ENCODE peak calls at places on chromosomes 4 and X, in seven cellular contexts. T is HTR-8/SVneo; Y is M059J; S is activated CD4-positive, alpha-beta T cell treated with anti-CD3 and anti-CD28 coated beads for 48 hours; I is ascending aorta; G is stimulated activated CD4-positive, alpha-beta T cell treated with anti-CD3 and anti-CD28 coated beads, Interleukin-15, amount 100 ng/mL, for 1 hour; F is small intestine. P is an unnamed sample.

GRCh38 chrX:49042581-49043219 is 457 bp downstream of the TFE3 start:
- DNase-seq in Y (peak), G (no peak), I (no peak), T (no peak), F (no peak), S (no peak), P (no peak)

GRCh38 chr4:121822796-121823504 is 733 bp downstream of the CCNA2 start:
- DNase-seq in F (peak), G (no peak), S (peak), I (no peak), T (peak), Y (peak), P (no peak)

GRCh38 chr4:156838761-156839160 is 132.8 kb downstream of the PDGFC start:
- DNase-seq in T (no peak), I (no peak), S (no peak), G (no peak), Y (peak), F (no peak), P (no peak)

GRCh38 chr4:110586137-110586850 is 36.6 kb downstream of the PITX2 start:
- DNase-seq in S (no peak), Y (peak), I (no peak), T (peak), G (no peak), F (peak), P (no peak)

GRCh38 chr4:145340071-145340695 is 141.5 kb upstream of the SMAD1 start:
- DNase-seq in I (no peak), T (no peak), G (no peak), F (no peak), Y (no peak), S (no peak), P (no peak)

GRCh38 chrX:22278375-22278774 is 5.7 kb downstream of the CBLL2 start:
- DNase-seq in T (peak), I (no peak), F (no peak), G (no peak), S (no peak), Y (no peak), P (no peak)

GRCh38 chrX:57573754-57574153 is 18.1 kb upstream of the ZXDB start:
- DNase-seq in T (no peak), G (no peak), I (no peak), F (peak), S (peak), Y (peak), P (no peak)

GRCh38 chr4:2716236-2716635 is 39.9 kb downstream of the TNIP2 start:
- DNase-seq in S (no peak), G (no peak), I (no peak), F (no peak), T (no peak), Y (no peak), P (no peak)

GRCh38 chr4:83267121-83267834 is 17.3 kb downstream of the COQ2 start:
- DNase-seq in Y (peak), T (no peak), S (no peak), G (no peak), I (no peak), F (no peak), P (no peak)

GRCh38 chr4:1297023-1297395 is 7.3 kb downstream of the MAEA start:
- DNase-seq in F (no peak), S (no peak), Y (no peak), G (no peak), I (no peak), T (no peak), P (no peak)

GRCh38 chr4:113745724-113746123 is 15.8 kb downstream of the CAMK2D start:
- DNase-seq in F (no peak), T (no peak), Y (no peak), S (no peak), I (no peak), G (no peak), P (no peak)

GRCh38 chr4:24473309-24473721 is 111.0 kb downstream of the DHX15 start:
- DNase-seq in T (peak), F (no peak), Y (peak), I (no peak), S (no peak), G (no peak), P (no peak)

GRCh38 chrX:66633541-66633940 is 5.3 kb downstream of the EDA2R start:
- DNase-seq in I (no peak), F (no peak), S (no peak), Y (no peak), T (no peak), G (no peak), P (no peak)

GRCh38 chrX:44962944-44963343 is 90.0 kb downstream of the KDM6A start:
- DNase-seq in F (no peak), G (no peak), I (no peak), Y (no peak), S (no peak), T (no peak), P (no peak)

GRCh38 chrX:150207733-150208132 is 155.4 kb upstream of the MAMLD1 start:
- DNase-seq in S (no peak), G (no peak), T (no peak), F (no peak), I (no peak), Y (no peak), P (no peak)

GRCh38 chr4:153555730-153556440 is 89.7 kb downstream of the TMEM131L start:
- DNase-seq in T (peak), F (no peak), I (no peak), S (no peak), G (no peak), Y (peak), P (no peak)

GRCh38 chr4:148239406-148239805 is 202.8 kb downstream of the NR3C2 start:
- DNase-seq in G (no peak), Y (no peak), I (no peak), T (no peak), S (no peak), F (no peak), P (no peak)

GRCh38 chrX:119763175-119763574 is 4.8 kb downstream of the SOWAHD start:
- DNase-seq in Y (peak), I (no peak), F (no peak), T (peak), S (no peak), G (no peak), P (no peak)

GRCh38 chr4:105432438-105432837 is 41.4 kb downstream of the PPA2 start:
- DNase-seq in S (no peak), T (no peak), Y (no peak), F (no peak), I (no peak), G (no peak), P (no peak)

GRCh38 chr4:125316781-125317525 is 2.2 kb downstream of the FAT4 start:
- DNase-seq in G (no peak), Y (peak), S (peak), I (no peak), F (no peak), T (peak), P (no peak)

GRCh38 chr4:114600672-114601071 is 2.1 kb downstream of the UGT8 start:
- DNase-seq in I (no peak), G (no peak), T (no peak), S (no peak), Y (no peak), F (peak), P (no peak)

GRCh38 chrX:34918091-34918736 is 24.4 kb upstream of the FAM47B start:
- DNase-seq in F (no peak), Y (peak), I (no peak), S (no peak), T (no peak), G (no peak), P (no peak)

GRCh38 chr4:8534129-8534528 is 46.1 kb upstream of the GPR78 start:
- DNase-seq in F (peak), T (no peak), S (no peak), I (no peak), Y (peak), G (no peak), P (no peak)

GRCh38 chrX:48165246-48165645 is 31.3 kb downstream of the SSX5 start:
- DNase-seq in I (no peak), Y (peak), F (no peak), S (no peak), T (no peak), G (no peak), P (no peak)

GRCh38 chr4:39469429-39470077 is 10.7 kb downstream of the LIAS start:
- DNase-seq in T (peak), Y (peak), I (no peak), G (no peak), S (peak), F (peak), P (no peak)

GRCh38 chr4:173529505-173530325 is at the start of gene HAND2:
- DNase-seq in I (no peak), F (no peak), G (no peak), T (peak), S (no peak), Y (peak), P (no peak)

GRCh38 chr4:79319975-79320374 is 5.9 kb downstream of the NAA11 start:
- DNase-seq in G (no peak), F (no peak), S (no peak), I (no peak), Y (no peak), T (no peak), P (no peak)

GRCh38 chr4:153310793-153311192 is 33.7 kb upstream of the MND1 start:
- DNase-seq in I (no peak), F (no peak), S (no peak), G (no peak), Y (no peak), T (no peak), P (no peak)

GRCh38 chr4:2800691-2801596 is 8.1 kb downstream of the SH3BP2 start:
- DNase-seq in G (no peak), I (peak), F (no peak), Y (peak), T (no peak), S (peak), P (no peak)

GRCh38 chrX:19990519-19991349 is at the start of gene BCLAF3:
- DNase-seq in G (peak), I (peak), F (peak), Y (peak), S (peak), T (peak), P (no peak)

GRCh38 chrX:21004835-21005234 is 369.4 kb upstream of the CNKSR2 start:
- DNase-seq in F (no peak), S (no peak), Y (peak), G (no peak), T (peak), I (no peak), P (no peak)

GRCh38 chr4:38314663-38315062 is 349.3 kb upstream of the KLF3 start:
- DNase-seq in Y (peak), T (no peak), S (no peak), F (peak), G (no peak), I (no peak), P (no peak)

GRCh38 chr4:36358173-36358572 is 76.8 kb downstream of the DTHD1 start:
- DNase-seq in S (no peak), I (no peak), F (no peak), G (no peak), T (no peak), Y (no peak), P (no peak)

GRCh38 chr4:182143086-182143821 is 99.9 kb upstream of the TENM3 start:
- DNase-seq in I (no peak), T (peak), G (no peak), Y (peak), F (peak), S (peak), P (no peak)

GRCh38 chr4:128388352-128388630 is 100.7 kb upstream of the PGRMC2 start:
- DNase-seq in F (no peak), I (no peak), T (no peak), Y (peak), G (no peak), S (no peak), P (no peak)

GRCh38 chr4:1477045-1477905 is 71.0 kb upstream of the NKX1-1 start:
- DNase-seq in T (no peak), Y (no peak), I (no peak), S (no peak), F (no peak), G (no peak), P (no peak)

GRCh38 chr4:183876268-183876934 is 28.7 kb upstream of the STOX2 start:
- DNase-seq in F (peak), Y (peak), I (peak), G (no peak), T (peak), S (no peak), P (no peak)

P was measured in vagina.